ENCODE peak calls at places on chromosomes 3 and 15, in four cellular contexts. G is OCI-LY7, F is MM.1S, M is fibroblast of lung. Q is an unnamed sample.

GRCh38 chr3:69718832-69719231 is 20.4 kb upstream of the MITF start:
- DNase-seq in G (no peak), F (no peak), M (no peak), Q (no peak)

GRCh38 chr15:48861813-48862431 is 16.0 kb upstream of the EID1 start:
- DNase-seq in G (peak; percentile 77), F (peak; percentile 70), M (peak; percentile 67), Q (no peak)

GRCh38 chr3:125231895-125232294 is 19.3 kb upstream of the SLC12A8 start:
- DNase-seq in G (no peak), F (no peak), M (peak; percentile 93), Q (no peak)

GRCh38 chr3:188407158-188407880 is 253.4 kb downstream of the LPP start:
- DNase-seq in G (no peak), F (no peak), M (peak; percentile 59), Q (no peak)

GRCh38 chr3:161028485-161029018 is 76.6 kb downstream of the B3GALNT1 start:
- DNase-seq in G (no peak), F (no peak), M (peak; percentile 17), Q (no peak)

GRCh38 chr15:36407647-36408046 is 171.8 kb upstream of the CDIN1 start:
- DNase-seq in G (no peak), F (no peak), M (peak; percentile 82), Q (no peak)

GRCh38 chr15:82540984-82541431 is 751 bp upstream of the RPS17 start:
- DNase-seq in G (no peak), F (no peak), M (peak; percentile 29), Q (no peak)

GRCh38 chr3:176906046-176906905 is 291.0 kb downstream of the TBL1XR1 start:
- DNase-seq in G (no peak), F (no peak), M (peak; percentile 93), Q (no peak)

GRCh38 chr3:162034368-162034767 is 537.8 kb downstream of the OTOL1 start:
- DNase-seq in G (no peak), F (no peak), M (peak; percentile 76), Q (no peak)

GRCh38 chr3:149224736-149225594 is 3.3 kb upstream of the CP start:
- DNase-seq in G (no peak), F (peak; percentile 78), M (peak; percentile 83), Q (no peak)

GRCh38 chr15:35481992-35482391 is 64.0 kb downstream of the DPH6 start:
- DNase-seq in G (no peak), F (no peak), M (peak; percentile 84), Q (peak; percentile 94)

GRCh38 chr3:14492948-14493881 is 46.9 kb downstream of the GRIP2 start:
- DNase-seq in G (no peak), F (no peak), M (no peak), Q (no peak)

GRCh38 chr3:47398218-47398617 is 17.4 kb downstream of the PTPN23 start:
- DNase-seq in G (no peak), F (no peak), M (no peak), Q (no peak)

GRCh38 chr3:136751259-136752045 is 726 bp downstream of the STAG1 start:
- DNase-seq in G (peak; percentile 80), F (peak; percentile 69), M (peak; percentile 74), Q (no peak)

GRCh38 chr3:16794251-16794650 is 90.5 kb upstream of the PLCL2 start:
- DNase-seq in G (no peak), F (no peak), M (no peak), Q (no peak)

GRCh38 chr15:69016021-69016595 is 1.6 kb downstream of the NOX5 start:
- DNase-seq in G (no peak), F (no peak), M (no peak), Q (no peak)

GRCh38 chr3:45927881-45928280 is 15.4 kb upstream of the CXCR6 start:
- DNase-seq in G (no peak), F (no peak), M (peak; percentile 58), Q (no peak)

GRCh38 chr3:190694335-190695001 is 168.0 kb downstream of the GMNC start:
- DNase-seq in G (no peak), F (no peak), M (no peak), Q (no peak)

GRCh38 chr15:75843618-75844610 is 667 bp downstream of the UBE2Q2 start:
- DNase-seq in G (peak; percentile 64), F (peak; percentile 48), M (peak; percentile 58), Q (no peak)

GRCh38 chr3:24145981-24146822 is 201.1 kb downstream of the NR1D2 start:
- DNase-seq in G (no peak), F (no peak), M (peak; percentile 90), Q (no peak)

GRCh38 chr3:66885326-66886000 is 112.6 kb upstream of the KBTBD8 start:
- DNase-seq in G (no peak), F (no peak), M (peak; percentile 35), Q (no peak)

GRCh38 chr3:114464548-114464947 is 170.7 kb downstream of the TIGIT start:
- DNase-seq in G (no peak), F (no peak), M (no peak), Q (no peak)

GRCh38 chr15:62119224-62119925 is 45.7 kb downstream of the C2CD4B start:
- DNase-seq in G (peak; percentile 37), F (no peak), M (peak; percentile 97), Q (peak; percentile 73)

GRCh38 chr15:66803182-66803729 is 101.2 kb downstream of the SMAD6 start:
- DNase-seq in G (no peak), F (no peak), M (peak; percentile 99), Q (peak; percentile 46)

GRCh38 chr3:3800685-3801509 is 1.7 kb downstream of the LRRN1 start:
- DNase-seq in G (no peak), F (no peak), M (peak; percentile 29), Q (no peak)

GRCh38 chr3:140334105-140334504 is 343.8 kb upstream of the TRIM42 start:
- DNase-seq in G (no peak), F (no peak), M (no peak), Q (no peak)
- H2AFZ ChIP-seq in G (no peak overlapping the region), F (no peak overlapping the region), M (no peak overlapping the region), Q (no peak overlapping the region)

GRCh38 chr3:54966979-54967378 is 39.1 kb upstream of the LRTM1 start:
- DNase-seq in G (no peak), F (no peak), M (no peak), Q (no peak)
- H2AFZ ChIP-seq in G (no peak overlapping the region), F (no peak overlapping the region), M (no peak overlapping the region), Q (no peak overlapping the region)

GRCh38 chr15:33188159-33188558 is 6.4 kb downstream of the FMN1 start:
- DNase-seq in G (peak; percentile 20), F (no peak), M (no peak), Q (no peak)
- H2AFZ ChIP-seq in G (peak overlapping the region; percentile 89), F (no peak overlapping the region), M (no peak overlapping the region), Q (no peak overlapping the region)

GRCh38 chr3:57006048-57006709 is 54.3 kb upstream of the SPATA12 start:
- DNase-seq in G (no peak), F (no peak), M (no peak), Q (no peak)
- H2AFZ ChIP-seq in G (no peak overlapping the region), F (no peak overlapping the region), M (no peak overlapping the region), Q (peak overlapping the region; percentile 62)

GRCh38 chr3:82498186-82498585 is 736.7 kb upstream of the GBE1 start:
- DNase-seq in G (no peak), F (no peak), M (no peak), Q (no peak)

GRCh38 chr3:82493858-82494257 is 732.4 kb upstream of the GBE1 start:
- DNase-seq in G (no peak), F (peak; percentile 9), M (no peak), Q (no peak)

GRCh38 chr3:82496890-82497560 is 735.6 kb upstream of the GBE1 start:
- DNase-seq in G (peak; percentile 31), F (no peak), M (peak; percentile 3), Q (no peak)

GRCh38 chr3:82495655-82496054 is 734.2 kb upstream of the GBE1 start:
- DNase-seq in G (no peak), F (no peak), M (no peak), Q (no peak)

GRCh38 chr3:82494977-82495489 is 733.6 kb upstream of the GBE1 start:
- DNase-seq in G (no peak), F (no peak), M (no peak), Q (no peak)
- H2AFZ ChIP-seq in G (no peak overlapping the region), F (no peak overlapping the region), M (no peak overlapping the region), Q (no peak overlapping the region)

DNA sequence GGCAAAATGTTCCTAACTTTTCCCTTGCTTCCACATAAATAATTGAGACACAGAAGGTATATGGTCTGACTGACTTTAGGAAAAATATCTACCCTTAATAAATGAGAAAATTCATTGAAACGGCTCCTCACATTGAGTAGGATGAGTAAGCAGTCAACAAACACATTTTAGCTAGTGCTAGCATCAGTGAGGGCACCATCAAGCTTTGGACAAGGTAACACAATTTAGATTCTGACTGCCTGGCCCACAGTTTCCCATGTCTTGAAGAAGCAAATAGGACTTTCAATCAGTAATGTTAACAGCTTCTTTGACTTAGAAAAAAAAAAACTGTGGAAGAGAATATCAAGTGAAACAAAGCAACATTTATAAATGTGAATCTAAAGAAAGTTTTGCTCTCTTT is 70.1 kb upstream of the MBNL1 start:
- DNase-seq in G (peak; percentile 59), F (peak; percentile 40), M (no peak), Q (no peak)
- H2AFZ ChIP-seq in G (peak overlapping the region; percentile 82), F (peak overlapping the region; percentile 48), M (no peak overlapping the region), Q (no peak overlapping the region)

GRCh38 chr3:194138098-194138474 is 2.1 kb downstream of the HES1 start:
- DNase-seq in G (no peak), F (no peak), M (peak; percentile 40), Q (no peak)

GRCh38 chr3:194135516-194135805 is 487 bp upstream of the HES1 start:
- DNase-seq in G (peak; percentile 36), F (no peak), M (no peak), Q (no peak)

GRCh38 chr3:194137314-194138097 is 1.6 kb downstream of the HES1 start:
- DNase-seq in G (peak; percentile 75), F (peak; percentile 95), M (peak; percentile 63), Q (no peak)

GRCh38 chr3:194135806-194136518 is at the start of gene HES1:
- DNase-seq in G (peak; percentile 94), F (peak; percentile 97), M (peak; percentile 97), Q (peak; percentile 89)

GRCh38 chr3:194136519-194137313 is 768 bp downstream of the HES1 start:
- DNase-seq in G (peak; percentile 58), F (peak; percentile 42), M (peak; percentile 86), Q (no peak)
- H2AFZ ChIP-seq in G (peak overlapping the region; percentile 81), F (peak overlapping the region; percentile 57), M (no peak overlapping the region), Q (no peak overlapping the region)